ENCODE peak calls at places on chromosomes 6 and 20, in ten cellular contexts. Y, M, Z, A, H, C, V, T, O and E are unnamed samples.

GRCh38 chr20:2295886-2296544 is at the start of gene TGM3:
- DNase-seq in Y (no peak), M (no peak), H (no peak), C (no peak), T (no peak), A (no peak), Z (no peak), V (no peak), O (no peak), E (peak)

GRCh38 chr6:88910922-88911778 is 52.3 kb downstream of the RNGTT start:
- DNase-seq in A (no peak), O (no peak), M (no peak), V (no peak), T (no peak), Y (no peak), Z (no peak), C (no peak), H (no peak), E (no peak)

GRCh38 chr6:165243801-165244200 is 65.6 kb downstream of the C6orf118 start:
- DNase-seq in Z (no peak), Y (no peak), V (no peak), O (no peak), H (no peak), T (no peak), M (no peak), A (no peak), C (no peak), E (no peak)

GRCh38 chr20:19975901-19976300 is 41.3 kb upstream of the NAA20 start:
- DNase-seq in Y (peak), M (no peak), Z (peak), T (no peak), A (no peak), V (peak), O (no peak), C (no peak), H (no peak), E (peak)

GRCh38 chr6:16762547-16763477 is 1.6 kb upstream of the ATXN1 start:
- DNase-seq in C (peak), M (peak), A (peak), Y (peak), V (peak), H (no peak), O (peak), T (peak), Z (peak), E (peak)

GRCh38 chr6:56573142-56573541 is 69.5 kb downstream of the DST start:
- DNase-seq in H (no peak), Z (no peak), O (no peak), T (no peak), A (no peak), C (no peak), Y (no peak), V (no peak), M (no peak), E (no peak)

GRCh38 chr20:53708129-53708968 is 114.7 kb upstream of the ZNF217 start:
- DNase-seq in C (peak), Z (peak), T (no peak), H (no peak), O (peak), V (peak), A (peak), M (no peak), Y (no peak), E (peak)

GRCh38 chr6:163897669-163898068 is 483.2 kb downstream of the QKI start:
- DNase-seq in A (no peak), Y (no peak), O (no peak), Z (peak), V (no peak), M (no peak), H (no peak), T (no peak), C (no peak), E (no peak)

GRCh38 chr6:161166176-161166575 is 107.7 kb downstream of the AGPAT4 start:
- DNase-seq in H (no peak), Z (no peak), O (no peak), A (no peak), M (no peak), C (no peak), T (no peak), V (no peak), Y (no peak), E (no peak)

GRCh38 chr6:92050216-92050615 is 1369.1 kb downstream of the EPHA7 start:
- DNase-seq in H (no peak), A (no peak), C (no peak), V (no peak), Z (no peak), T (no peak), M (no peak), O (no peak), Y (no peak), E (no peak)